ENCODE peak calls at places on chromosomes 7 and 10, in seven cellular contexts. D is HCT116, T is astrocyte of the spinal cord, N is cardiac muscle cell, G is PC-9, R is colonic mucosa, M is endodermal cell. A is an unnamed sample.

GRCh38 chr10:31745612-31746376 is 182.8 kb downstream of the ARHGAP12 start:
- DNase-seq in D (peak), T (peak), N (peak), G (no peak), R (no peak), M (no peak), A (peak)

GRCh38 chr7:100191775-100192174 is 14.1 kb downstream of the STAG3 start:
- DNase-seq in D (no peak), T (peak), N (peak), G (no peak), R (no peak), M (no peak), A (peak)

GRCh38 chr10:30827531-30828120 is 198.1 kb upstream of the LYZL2 start:
- DNase-seq in D (no peak), T (peak), N (peak), G (no peak), R (no peak), M (no peak), A (peak)

GRCh38 chr7:45886931-45887667 is 1.2 kb upstream of the IGFBP1 start:
- DNase-seq in D (no peak), T (no peak), N (no peak), G (no peak), R (no peak), M (no peak), A (no peak)

GRCh38 chr7:115328018-115328417 is 406.1 kb downstream of the MDFIC start:
- DNase-seq in D (no peak), T (peak), N (no peak), G (no peak), R (no peak), M (no peak), A (no peak)

GRCh38 chr10:48885376-48885775 is 54.3 kb downstream of the LRRC18 start:
- DNase-seq in D (peak), T (no peak), N (no peak), G (no peak), R (no peak), M (peak), A (peak)

GRCh38 chr7:79298145-79298760 is 155.2 kb downstream of the MAGI2 start:
- DNase-seq in D (peak), T (peak), N (peak), G (peak), R (peak), M (peak), A (peak)

GRCh38 chr7:149175150-149175549 is 20.2 kb upstream of the ZNF282 start:
- DNase-seq in D (no peak), T (no peak), N (no peak), G (no peak), R (no peak), M (no peak), A (no peak)

GRCh38 chr10:79051766-79052165 is 17.0 kb upstream of the ZMIZ1 start:
- DNase-seq in D (no peak), T (no peak), N (no peak), G (no peak), R (peak), M (peak), A (no peak)

DNA sequence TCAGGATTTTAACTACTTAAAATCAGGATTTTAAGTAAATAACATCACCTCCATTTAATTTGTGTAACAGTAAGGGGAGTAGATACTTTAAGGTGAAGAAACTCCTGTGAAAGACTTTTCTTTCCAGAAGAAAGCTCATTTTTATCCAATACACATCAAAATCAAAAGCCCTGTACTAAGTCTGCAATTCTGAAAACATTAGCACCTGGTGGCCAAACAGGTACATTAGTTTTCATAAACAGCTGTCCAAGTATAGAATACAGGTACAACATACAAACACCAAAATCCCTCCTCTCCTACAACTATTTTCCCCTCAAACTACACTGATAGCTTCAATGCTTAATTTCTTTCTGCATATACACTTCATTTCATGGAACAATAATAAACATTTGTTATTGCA is 22.9 kb downstream of the FAM3C start:
- DNase-seq in D (no peak), T (no peak), N (no peak), G (no peak), R (no peak), M (no peak), A (no peak)
- TF ChIP-seq CTCF in D (peak), T (no peak), N (peak), G (peak), R (no peak), M (peak), A (peak)

GRCh38 chr7:151732834-151733585 is 143.9 kb downstream of the PRKAG2 start:
- DNase-seq in D (no peak), T (no peak), N (no peak), G (no peak), R (no peak), M (no peak), A (no peak)
- H3K4me3 ChIP-seq in D (no peak), T (no peak), N (no peak), G (no peak), R (no peak), M (no peak), A (no peak)

GRCh38 chr10:77962350-77963146 is 36.0 kb upstream of the DLG5 start:
- DNase-seq in D (no peak), T (no peak), N (no peak), G (no peak), R (no peak), M (no peak), A (no peak)

GRCh38 chr10:77963901-77964300 is 37.3 kb upstream of the DLG5 start:
- DNase-seq in D (no peak), T (no peak), N (no peak), G (no peak), R (no peak), M (no peak), A (no peak)

GRCh38 chr10:77961668-77962067 is 35.1 kb upstream of the DLG5 start:
- DNase-seq in D (no peak), T (no peak), N (no peak), G (no peak), R (no peak), M (no peak), A (no peak)

GRCh38 chr10:77967611-77968022 is 41.1 kb upstream of the DLG5 start:
- DNase-seq in D (no peak), T (no peak), N (no peak), G (no peak), R (no peak), M (no peak), A (no peak)

GRCh38 chr10:77965294-77965693 is 38.7 kb upstream of the DLG5 start:
- DNase-seq in D (no peak), T (peak), N (peak), G (no peak), R (no peak), M (no peak), A (peak)
- TF ChIP-seq CTCF in D (no peak), T (no peak), N (no peak), G (no peak), R (no peak), M (no peak), A (peak)

GRCh38 chr7:43761919-43762318 is 3.4 kb downstream of the BLVRA start:
- DNase-seq in D (no peak), T (no peak), N (no peak), G (no peak), R (peak), M (no peak), A (no peak)
- H3K4me3 ChIP-seq in D (no peak), T (no peak), N (no peak), G (no peak), R (no peak), M (no peak), A (no peak)

A was measured in fibroblast of the aortic adventitia.